ENCODE peak calls at places on chromosome 14, in seven cellular contexts. R is IMR-90, S is mesendoderm, P is H9, F is mesenchymal stem cell, H is H1, N is neuronal stem cell. U is an unnamed sample.

GRCh38 chr14:57486767-57487379 is 6.8 kb downstream of the CCDC198 start:
- DNase-seq in S (peak; percentile 72), P (no peak), H (no peak), R (peak; percentile 41), N (peak; percentile 45), F (peak; percentile 51), U (peak; percentile 47)

GRCh38 chr14:52007211-52007610 is 17.9 kb downstream of the RTRAF start:
- DNase-seq in N (no peak), P (no peak), H (no peak), F (no peak), R (no peak), S (no peak), U (peak; percentile 73)

GRCh38 chr14:98711453-98711852 is 560.5 kb downstream of the BCL11B start:
- DNase-seq in N (no peak), P (no peak), F (no peak), S (no peak), R (no peak), H (no peak), U (no peak)

GRCh38 chr14:101564444-101564776 is 3.1 kb downstream of the DIO3 start:
- DNase-seq in S (no peak), R (no peak), P (no peak), F (no peak), H (no peak), N (no peak), U (no peak)

GRCh38 chr14:93764211-93764659 is 24.1 kb downstream of the PRIMA1 start:
- DNase-seq in F (no peak), N (no peak), P (no peak), H (no peak), R (peak; percentile 20), S (no peak), U (no peak)

GRCh38 chr14:35821546-35822411 is 4.4 kb upstream of the BRMS1L start:
- DNase-seq in S (peak; percentile 51), F (peak; percentile 48), P (no peak), N (no peak), R (peak; percentile 45), H (no peak), U (peak; percentile 49)

GRCh38 chr14:21498540-21499526 is 12.3 kb downstream of the METTL3 start:
- DNase-seq in H (no peak), F (peak; percentile 66), P (no peak), N (peak; percentile 46), S (peak; percentile 81), R (peak; percentile 73), U (peak; percentile 20)

GRCh38 chr14:74400328-74400727 is 25.7 kb downstream of the SYNDIG1L start:
- DNase-seq in P (peak; percentile 71), H (peak; percentile 23), N (no peak), R (no peak), S (peak; percentile 93), F (peak; percentile 19), U (no peak)

GRCh38 chr14:95258754-95259593 is 60.7 kb downstream of the CLMN start:
- DNase-seq in R (no peak), H (no peak), N (no peak), P (no peak), F (peak; percentile 32), S (no peak), U (no peak)

GRCh38 chr14:92556255-92556741 is 42.7 kb downstream of the RIN3 start:
- DNase-seq in R (peak; percentile 18), S (no peak), F (no peak), P (no peak), H (no peak), N (no peak), U (no peak)

GRCh38 chr14:88872976-88873375 is 48.5 kb downstream of the TTC8 start:
- DNase-seq in R (no peak), P (no peak), S (no peak), H (no peak), F (no peak), N (no peak), U (no peak)

GRCh38 chr14:88834883-88835431 is 10.5 kb downstream of the TTC8 start:
- DNase-seq in R (peak; percentile 87), P (no peak), H (no peak), N (no peak), F (peak; percentile 56), S (no peak), U (peak; percentile 2)

GRCh38 chr14:103531421-103532215 is 2.6 kb downstream of the TRMT61A start:
- DNase-seq in N (no peak), R (no peak), P (no peak), S (no peak), H (no peak), F (no peak), U (no peak)

GRCh38 chr14:103530831-103531230 is 1.8 kb downstream of the TRMT61A start:
- DNase-seq in S (no peak), P (no peak), N (no peak), H (no peak), R (no peak), F (no peak), U (no peak)

GRCh38 chr14:103533999-103534575 is 5.1 kb downstream of the TRMT61A start:
- DNase-seq in S (no peak), P (no peak), N (no peak), F (no peak), H (no peak), R (no peak), U (no peak)

GRCh38 chr14:103533137-103533998 is 4.4 kb downstream of the TRMT61A start:
- DNase-seq in P (peak; percentile 27), F (no peak), H (no peak), N (no peak), S (no peak), R (no peak), U (no peak)

DNA sequence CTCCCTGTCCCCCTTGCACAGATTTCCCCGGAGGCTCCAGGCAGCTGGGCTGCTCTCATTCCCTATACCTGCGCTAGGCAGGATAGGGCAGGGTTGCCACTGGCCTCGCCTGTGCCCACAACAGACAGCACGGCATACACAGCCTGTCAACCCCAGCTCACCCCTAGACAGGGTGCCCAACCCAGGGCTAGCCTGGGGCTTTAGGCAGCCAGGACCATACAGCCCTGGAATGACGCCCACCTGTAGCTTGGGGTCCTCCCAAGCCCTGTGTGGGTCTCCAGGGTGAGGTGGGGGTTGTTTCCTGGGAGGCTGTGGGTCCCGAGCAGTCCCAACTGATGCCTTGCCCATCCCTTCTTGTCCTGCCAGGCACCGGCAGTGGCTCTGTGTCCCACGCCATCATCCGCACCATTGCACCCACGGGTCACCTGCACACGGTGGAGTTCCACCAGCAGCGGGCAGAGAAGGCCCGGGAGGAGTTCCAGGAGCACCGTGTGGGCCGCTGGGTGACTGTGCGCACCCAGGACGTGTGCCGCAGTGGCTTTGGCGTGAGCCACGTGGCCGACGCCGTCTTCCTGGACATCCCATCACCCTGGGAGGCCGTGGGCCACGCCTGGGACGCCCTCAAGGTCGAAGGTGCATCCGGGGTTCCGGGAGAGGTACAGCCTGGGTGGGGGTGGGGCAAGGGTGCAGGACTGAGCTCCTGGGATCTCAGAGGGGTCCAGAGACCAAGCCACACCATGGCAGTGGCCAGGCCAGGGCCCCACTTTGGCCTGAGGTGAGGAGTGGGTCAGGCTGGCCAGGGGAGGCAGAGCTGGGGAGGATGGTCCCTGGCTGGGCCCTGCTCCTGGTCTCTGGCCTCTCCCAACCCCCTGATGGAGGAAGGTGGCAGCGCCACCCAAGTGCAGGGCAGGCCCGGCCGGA is 3.5 kb downstream of the TRMT61A start:
- DNase-seq in H (no peak), S (no peak), N (no peak), P (no peak), R (no peak), F (no peak), U (no peak)
- H3K27ac ChIP-seq in H (no peak overlapping the region), S (no peak overlapping the region), N (no peak overlapping the region), P (no peak overlapping the region), R (no peak overlapping the region), F (no peak overlapping the region), U (no peak overlapping the region)

DNA sequence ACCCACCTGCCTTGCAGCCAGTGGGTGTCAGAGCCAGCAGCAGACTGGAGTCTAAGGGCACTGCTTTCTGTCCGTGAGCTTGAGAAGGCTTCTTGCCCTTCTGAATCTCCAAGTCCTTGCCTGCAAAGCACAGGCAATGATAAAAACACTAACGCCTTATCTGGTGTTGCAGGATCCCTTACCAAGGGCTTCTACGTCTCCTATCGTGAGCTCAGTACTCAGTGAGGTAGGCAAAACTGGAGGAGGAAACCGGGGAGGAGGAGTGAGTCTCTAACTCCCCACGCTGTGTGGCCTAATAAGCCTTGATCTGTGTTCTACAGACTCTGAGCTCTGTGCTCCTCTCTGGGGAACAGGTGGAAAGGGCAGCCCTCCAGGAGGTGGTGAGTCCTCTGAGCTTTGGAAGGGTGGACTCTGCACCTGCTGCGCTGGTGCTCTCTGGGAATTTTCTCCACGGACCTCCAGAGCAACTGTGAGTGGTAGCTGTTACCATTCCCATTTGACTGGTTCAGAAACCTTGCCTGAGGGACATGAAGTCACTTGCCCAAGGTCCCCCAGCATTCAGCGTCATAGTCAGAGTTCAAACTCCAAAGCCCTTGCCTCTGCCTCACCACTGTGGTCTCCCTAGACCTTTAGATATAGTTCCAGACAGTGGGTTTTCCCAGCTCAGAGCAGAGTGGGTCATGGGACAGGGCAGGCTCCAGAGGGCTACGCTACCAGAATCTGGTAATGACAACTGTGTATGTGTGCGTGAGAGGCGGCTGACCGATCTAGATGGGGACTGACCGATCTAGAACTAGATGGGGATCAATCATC is 7.0 kb upstream of the MARK3 start:
- DNase-seq in F (no peak), R (no peak), N (no peak), P (no peak), S (no peak), H (no peak), U (no peak)
- H2AK5ac ChIP-seq in F (no peak overlapping the region), R (peak overlapping the region; percentile 39), N (no peak overlapping the region), P (no peak overlapping the region), S (no peak overlapping the region), H (no peak overlapping the region), U (no peak overlapping the region)

GRCh38 chr14:104969741-104970230 is 8.4 kb downstream of the AHNAK2 start:
- DNase-seq in F (no peak), N (no peak), P (no peak), H (no peak), R (no peak), S (no peak), U (no peak)
- H3K27ac ChIP-seq in F (peak overlapping the region; percentile 7), N (no peak overlapping the region), P (no peak overlapping the region), H (no peak overlapping the region), R (no peak overlapping the region), S (no peak overlapping the region), U (no peak overlapping the region)

GRCh38 chr14:32897724-32898064 is 41.0 kb upstream of the NPAS3 start:
- DNase-seq in N (no peak), R (no peak), H (no peak), P (no peak), S (no peak), F (no peak), U (peak; percentile 4)

GRCh38 chr14:32900602-32901001 is 38.1 kb upstream of the NPAS3 start:
- DNase-seq in N (no peak), R (no peak), H (no peak), S (no peak), F (peak; percentile 27), P (no peak), U (no peak)

GRCh38 chr14:32898876-32899275 is 39.8 kb upstream of the NPAS3 start:
- DNase-seq in H (no peak), P (no peak), S (no peak), R (no peak), F (no peak), N (no peak), U (no peak)

DNA sequence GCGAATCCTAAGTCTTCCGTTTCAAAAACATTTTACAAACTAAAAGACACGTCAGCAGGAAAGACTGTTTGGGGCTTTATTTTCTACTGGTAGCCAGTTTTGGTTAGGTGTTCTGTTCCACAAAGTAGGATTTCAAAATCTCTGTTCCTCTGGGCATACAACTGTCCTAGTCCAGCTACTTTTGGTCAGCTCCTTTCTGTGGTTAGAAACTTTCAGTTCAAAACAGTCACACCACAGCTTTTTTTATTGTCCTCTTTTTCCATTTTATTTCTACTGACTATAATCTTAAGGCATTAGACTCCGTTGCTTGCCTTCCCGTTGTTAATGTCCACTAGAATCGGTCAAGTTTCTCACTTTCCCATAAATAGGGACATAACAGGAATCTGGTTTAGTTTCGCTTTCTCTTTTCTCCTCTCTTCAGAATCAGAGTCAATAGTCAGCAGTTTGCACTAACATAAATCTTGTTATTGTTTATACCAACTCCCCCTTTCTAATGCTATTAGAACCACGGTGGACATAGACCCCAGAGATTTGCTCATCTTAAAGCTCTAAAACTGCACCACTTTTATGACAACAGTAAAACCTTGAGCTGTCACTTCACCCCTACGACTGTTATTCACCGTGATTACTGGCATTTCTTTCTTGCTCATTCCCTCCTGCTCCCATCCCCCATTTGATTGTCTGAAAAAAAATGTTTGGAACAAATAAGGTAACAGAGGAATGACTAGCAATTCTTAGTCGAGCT is 41.5 kb upstream of the NPAS3 start:
- DNase-seq in R (peak; percentile 7), P (no peak), F (peak; percentile 77), H (no peak), S (no peak), N (no peak), U (peak; percentile 59)
- H2AK5ac ChIP-seq in R (no peak overlapping the region), P (no peak overlapping the region), F (no peak overlapping the region), H (no peak overlapping the region), S (no peak overlapping the region), N (no peak overlapping the region), U (no peak overlapping the region)